ENCODE peak calls at places on chromosomes 13 and 19, in four cellular contexts. One of them, this sample, is unnamed. For H3K27me3, the result is how much of the 10 kb centered on the place peaks cover.

GRCh38 chr19:44747739-44748425 is 626 bp upstream of the BCL3 start:
- DNase-seq in HCT116: no peak
- DNase-seq in PC-3: peak
- DNase-seq in neural progenitor cell: peak
- DNase-seq in this sample: peak

GRCh38 chr13:23087884-23088283 is 92.9 kb upstream of the SGCG start:
- DNase-seq in HCT116: peak
- DNase-seq in PC-3: peak
- DNase-seq in neural progenitor cell: peak
- DNase-seq in this sample: peak

GRCh38 chr13:59043016-59043415 is 1120.7 kb downstream of the DIAPH3 start:
- DNase-seq in HCT116: no peak
- DNase-seq in PC-3: no peak
- DNase-seq in neural progenitor cell: peak
- DNase-seq in this sample: no peak

GRCh38 chr13:99436686-99437416 is 64.4 kb upstream of the TM9SF2 start:
- DNase-seq in HCT116: peak
- DNase-seq in PC-3: peak
- DNase-seq in neural progenitor cell: peak
- DNase-seq in this sample: peak

GRCh38 chr19:42420055-42420544 is 7.1 kb downstream of the LIPE start:
- DNase-seq in HCT116: peak
- DNase-seq in PC-3: peak
- DNase-seq in neural progenitor cell: peak
- DNase-seq in this sample: peak

GRCh38 chr19:18292460-18292809 is 11.0 kb upstream of the JUND start:
- DNase-seq in HCT116: no peak
- DNase-seq in PC-3: no peak
- DNase-seq in neural progenitor cell: no peak
- DNase-seq in this sample: no peak

GRCh38 chr19:37778613-37779138 is 710 bp downstream of the ZNF573 start:
- DNase-seq in HCT116: no peak
- DNase-seq in PC-3: no peak
- DNase-seq in neural progenitor cell: peak
- DNase-seq in this sample: peak

GRCh38 chr13:43470610-43471009 is 316.2 kb downstream of the ENOX1 start:
- DNase-seq in HCT116: no peak
- DNase-seq in PC-3: no peak
- DNase-seq in neural progenitor cell: no peak
- DNase-seq in this sample: no peak

GRCh38 chr19:43525836-43526771 is 897 bp downstream of the ETHE1 start:
- DNase-seq in HCT116: no peak
- DNase-seq in PC-3: peak
- DNase-seq in neural progenitor cell: peak
- DNase-seq in this sample: peak

GRCh38 chr19:43541920-43542650 is 9.1 kb downstream of the ZNF575 start:
- DNase-seq in HCT116: no peak
- DNase-seq in PC-3: no peak
- DNase-seq in neural progenitor cell: no peak
- DNase-seq in this sample: no peak

GRCh38 chr13:28794370-28794769 is 25.8 kb upstream of the MTUS2 start:
- DNase-seq in HCT116: no peak
- DNase-seq in PC-3: no peak
- DNase-seq in neural progenitor cell: no peak
- DNase-seq in this sample: no peak

GRCh38 chr13:26847281-26847680 is 86.7 kb upstream of the GPR12 start:
- DNase-seq in HCT116: no peak
- DNase-seq in PC-3: no peak
- DNase-seq in neural progenitor cell: peak
- DNase-seq in this sample: no peak

GRCh38 chr19:39858541-39858940 is 12.4 kb upstream of the FBL start:
- DNase-seq in HCT116: no peak
- DNase-seq in PC-3: no peak
- DNase-seq in neural progenitor cell: peak
- DNase-seq in this sample: no peak

GRCh38 chr19:34241513-34242337 is 12.6 kb upstream of the GARRE1 start:
- DNase-seq in HCT116: no peak
- DNase-seq in PC-3: peak
- DNase-seq in neural progenitor cell: peak
- DNase-seq in this sample: no peak

GRCh38 chr13:100069278-100069677 is 19.6 kb upstream of the PCCA start:
- DNase-seq in HCT116: no peak
- DNase-seq in PC-3: no peak
- DNase-seq in neural progenitor cell: no peak
- DNase-seq in this sample: peak

GRCh38 chr19:41844601-41845000 is at the start of gene LYPD4:
- DNase-seq in HCT116: no peak
- DNase-seq in PC-3: no peak
- DNase-seq in neural progenitor cell: no peak
- DNase-seq in this sample: no peak

GRCh38 chr19:407501-408440 is 1.2 kb downstream of the C2CD4C start:
- DNase-seq in HCT116: no peak
- DNase-seq in PC-3: no peak
- DNase-seq in neural progenitor cell: no peak
- DNase-seq in this sample: no peak
- H3K4me3 ChIP-seq in HCT116: peak
- H3K4me3 ChIP-seq in PC-3: no peak
- H3K4me3 ChIP-seq in neural progenitor cell: peak
- H3K4me3 ChIP-seq in this sample: no peak

DNA sequence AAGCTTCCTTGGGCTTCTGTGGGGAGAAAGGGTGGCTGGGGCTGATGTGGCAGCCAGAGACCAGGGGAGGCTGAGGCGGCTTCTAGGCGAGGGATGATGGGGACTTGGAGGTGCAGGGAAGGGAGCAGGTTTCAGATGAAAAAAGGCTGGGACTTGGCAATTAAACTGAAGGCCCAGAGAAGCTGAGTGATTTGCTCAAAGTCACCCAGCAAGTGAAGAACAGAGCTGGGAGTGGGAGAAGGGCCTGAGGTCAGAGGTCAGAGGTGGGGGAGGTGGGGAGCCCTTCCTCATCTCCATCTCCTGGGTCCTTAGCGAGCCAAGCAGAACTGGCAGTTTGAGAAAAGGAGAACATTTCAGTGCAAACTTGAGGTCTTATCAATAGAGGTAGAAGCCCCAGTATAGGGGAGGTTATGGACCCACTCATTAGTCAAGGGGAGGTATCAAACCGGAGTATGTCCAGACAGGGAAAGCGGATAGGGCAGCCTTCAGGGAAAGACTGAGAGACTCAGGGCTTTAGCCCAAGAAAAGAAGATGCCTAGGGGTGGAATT is 49.6 kb upstream of the NFIC start:
- DNase-seq in HCT116: no peak
- DNase-seq in PC-3: no peak
- DNase-seq in neural progenitor cell: no peak
- DNase-seq in this sample: no peak
- H3K27me3 ChIP-seq in HCT116: under half
- H3K27me3 ChIP-seq in PC-3: under half
- H3K27me3 ChIP-seq in neural progenitor cell: under half
- H3K27me3 ChIP-seq in this sample: under half

GRCh38 chr13:37201081-37201480 is 95.6 kb upstream of the CSNK1A1L start:
- DNase-seq in HCT116: no peak
- DNase-seq in PC-3: no peak
- DNase-seq in neural progenitor cell: no peak
- DNase-seq in this sample: no peak
- TF ChIP-seq EZH2phosphoT487 in HCT116: no peak
- TF ChIP-seq EZH2phosphoT487 in PC-3: no peak
- TF ChIP-seq EZH2phosphoT487 in neural progenitor cell: no peak
- TF ChIP-seq EZH2phosphoT487 in this sample: no peak

GRCh38 chr13:40644838-40645620 is 21.4 kb downstream of the FOXO1 start:
- DNase-seq in HCT116: no peak
- DNase-seq in PC-3: no peak
- DNase-seq in neural progenitor cell: peak
- DNase-seq in this sample: peak
- H3K4me3 ChIP-seq in HCT116: no peak
- H3K4me3 ChIP-seq in PC-3: no peak
- H3K4me3 ChIP-seq in neural progenitor cell: no peak
- H3K4me3 ChIP-seq in this sample: peak

This sample was measured in GM23248.